ENCODE peak calls at places on chromosomes 5 and 9, in six cellular contexts. R, C, S, I, X and D are unnamed samples.

GRCh38 chr5:5298068-5298633 is 124.3 kb upstream of the ICE1 start:
- DNase-seq in R (no peak), C (no peak), S (no peak), I (no peak), X (no peak), D (no peak)

GRCh38 chr5:79499640-79500273 is 14.2 kb downstream of the HOMER1 start:
- DNase-seq in R (no peak), C (no peak), S (no peak), I (peak; percentile 46), X (no peak), D (no peak)

GRCh38 chr5:180366303-180366702 is 13.2 kb upstream of the GFPT2 start:
- DNase-seq in R (peak; percentile 56), C (no peak), S (no peak), I (no peak), X (no peak), D (no peak)

GRCh38 chr5:110371725-110372041 is 354.8 kb downstream of the TMEM232 start:
- DNase-seq in R (no peak), C (no peak), S (no peak), I (no peak), X (no peak), D (no peak)

GRCh38 chr9:130128782-130129424 is 43.3 kb upstream of the NCS1 start:
- DNase-seq in R (no peak), C (no peak), S (peak; percentile 29), I (peak; percentile 94), X (no peak), D (peak; percentile 48)

GRCh38 chr9:37243588-37244345 is 123.4 kb downstream of the ZCCHC7 start:
- DNase-seq in R (no peak), C (no peak), S (no peak), I (no peak), X (no peak), D (no peak)

GRCh38 chr5:171168177-171168576 is 140.9 kb upstream of the TLX3 start:
- DNase-seq in R (no peak), C (no peak), S (no peak), I (no peak), X (no peak), D (no peak)

GRCh38 chr5:175235251-175235963 is 208.6 kb downstream of the DRD1 start:
- DNase-seq in R (no peak), C (no peak), S (no peak), I (no peak), X (no peak), D (no peak)

GRCh38 chr5:32869216-32869615 is 158.1 kb downstream of the NPR3 start:
- DNase-seq in R (peak; percentile 52), C (no peak), S (no peak), I (no peak), X (no peak), D (no peak)

GRCh38 chr9:18775969-18776368 is 257.0 kb downstream of the SAXO1 start:
- DNase-seq in R (no peak), C (no peak), S (no peak), I (no peak), X (no peak), D (no peak)

GRCh38 chr9:111375817-111376564 is 46.0 kb upstream of the OR2K2 start:
- DNase-seq in R (no peak), C (no peak), S (no peak), I (peak; percentile 48), X (no peak), D (no peak)

GRCh38 chr5:133324058-133324457 is 272.2 kb downstream of the HSPA4 start:
- DNase-seq in R (no peak), C (no peak), S (no peak), I (no peak), X (peak; percentile 13), D (no peak)

GRCh38 chr5:145062280-145062679 is 772.9 kb downstream of the PRELID2 start:
- DNase-seq in R (no peak), C (no peak), S (no peak), I (peak; percentile 9), X (no peak), D (no peak)

GRCh38 chr5:59584858-59585846 is 308.4 kb downstream of the PDE4D start:
- DNase-seq in R (no peak), C (no peak), S (no peak), I (no peak), X (no peak), D (no peak)

GRCh38 chr9:69184266-69184665 is 10.2 kb downstream of the TJP2 start:
- DNase-seq in R (no peak), C (no peak), S (no peak), I (no peak), X (no peak), D (no peak)

GRCh38 chr5:54900906-54901725 is 84.3 kb downstream of the ESM1 start:
- DNase-seq in R (peak; percentile 82), C (no peak), S (no peak), I (peak; percentile 97), X (no peak), D (no peak)

GRCh38 chr9:107836300-107836699 is 346.7 kb upstream of the KLF4 start:
- DNase-seq in R (no peak), C (no peak), S (no peak), I (no peak), X (no peak), D (no peak)